ENCODE peak calls at places on chromosomes 1 and 21, in eight cellular contexts. M is Daoy; P is Calu3; G is endothelial cell; K is neuronal stem cell; N is effector CD8-positive, alpha-beta T cell; S is psoas muscle; F is K562. X is an unnamed sample.

GRCh38 chr1:204331847-204332487 is 27.8 kb downstream of the PLEKHA6 start:
- DNase-seq in M (no peak), P (peak), G (no peak), K (no peak), N (no peak), S (no peak), F (no peak), X (no peak)

GRCh38 chr21:32114434-32115063 is 164.3 kb downstream of the MIS18A start:
- DNase-seq in M (no peak), P (no peak), G (no peak), K (no peak), N (no peak), S (no peak), F (no peak), X (no peak)

GRCh38 chr1:174023438-174023837 is 1.3 kb upstream of the RC3H1 start:
- DNase-seq in M (peak), P (peak), G (peak), K (peak), N (no peak), S (no peak), F (no peak), X (no peak)

GRCh38 chr1:28415246-28415645 is 45.7 kb downstream of the PHACTR4 start:
- DNase-seq in M (no peak), P (no peak), G (no peak), K (no peak), N (no peak), S (no peak), F (no peak), X (no peak)

GRCh38 chr1:173107696-173108095 is 57.0 kb upstream of the TNFSF18 start:
- DNase-seq in M (no peak), P (no peak), G (no peak), K (no peak), N (no peak), S (no peak), F (no peak), X (no peak)

GRCh38 chr1:152089014-152089674 is at the start of gene TCHHL1:
- DNase-seq in M (no peak), P (no peak), G (no peak), K (no peak), N (no peak), S (no peak), F (no peak), X (no peak)

GRCh38 chr1:184836934-184837698 is 82.5 kb upstream of the EDEM3 start:
- DNase-seq in M (no peak), P (no peak), G (no peak), K (no peak), N (no peak), S (no peak), F (no peak), X (no peak)

GRCh38 chr1:221228594-221228993 is 349.4 kb downstream of the HLX start:
- DNase-seq in M (no peak), P (no peak), G (no peak), K (no peak), N (no peak), S (no peak), F (no peak), X (no peak)

GRCh38 chr1:116064616-116065015 is 46.6 kb upstream of the MAB21L3 start:
- DNase-seq in M (no peak), P (no peak), G (no peak), K (no peak), N (no peak), S (no peak), F (no peak), X (no peak)

GRCh38 chr1:203135636-203136305 is 8.2 kb downstream of the ADORA1 start:
- DNase-seq in M (peak), P (peak), G (no peak), K (no peak), N (no peak), S (no peak), F (no peak), X (no peak)

GRCh38 chr1:16677552-16678423 is 11.0 kb upstream of the RNU1-3 start:
- DNase-seq in M (peak), P (peak), G (peak), K (peak), N (no peak), S (no peak), F (peak), X (no peak)

GRCh38 chr1:228407118-228408040 is 744 bp upstream of the TRIM11 start:
- DNase-seq in M (no peak), P (no peak), G (no peak), K (peak), N (no peak), S (no peak), F (no peak), X (no peak)

GRCh38 chr1:113912594-113913311 is 7.6 kb downstream of the DCLRE1B start:
- DNase-seq in M (peak), P (no peak), G (no peak), K (no peak), N (no peak), S (peak), F (peak), X (no peak)

X was measured in sciatic nerve.